ENCODE peak calls at places on chromosome 7, in nine cellular contexts. One of them, this sample, is unnamed.

GRCh38 chr7:21984042-21984441 is 38.3 kb upstream of the CDCA7L start:
- DNase-seq in IMR-90: no peak
- DNase-seq in brain microvascular endothelial cell: no peak
- DNase-seq in AG04449: no peak
- DNase-seq in psoas muscle: no peak
- DNase-seq in HFF-Myc: no peak
- DNase-seq in hepatocyte: no peak
- DNase-seq in gastrocnemius medialis: no peak
- DNase-seq in heart right ventricle: no peak
- DNase-seq in this sample: no peak

GRCh38 chr7:137001041-137001440 is 132.6 kb downstream of the CHRM2 start:
- DNase-seq in psoas muscle: no peak
- DNase-seq in hepatocyte: no peak
- DNase-seq in brain microvascular endothelial cell: peak; percentile 49
- DNase-seq in HFF-Myc: no peak
- DNase-seq in gastrocnemius medialis: no peak
- DNase-seq in IMR-90: peak; percentile 55
- DNase-seq in heart right ventricle: no peak
- DNase-seq in AG04449: no peak
- DNase-seq in this sample: no peak

GRCh38 chr7:14377646-14378266 is 388.3 kb upstream of the ETV1 start:
- DNase-seq in brain microvascular endothelial cell: peak; percentile 63
- DNase-seq in IMR-90: peak; percentile 63
- DNase-seq in AG04449: no peak
- DNase-seq in heart right ventricle: no peak
- DNase-seq in gastrocnemius medialis: no peak
- DNase-seq in psoas muscle: no peak
- DNase-seq in HFF-Myc: no peak
- DNase-seq in hepatocyte: no peak
- DNase-seq in this sample: peak; percentile 78

GRCh38 chr7:100801833-100802568 is 25.3 kb downstream of the EPHB4 start:
- DNase-seq in psoas muscle: no peak
- DNase-seq in heart right ventricle: no peak
- DNase-seq in AG04449: peak; percentile 28
- DNase-seq in hepatocyte: peak; percentile 88
- DNase-seq in brain microvascular endothelial cell: peak; percentile 26
- DNase-seq in HFF-Myc: peak; percentile 93
- DNase-seq in gastrocnemius medialis: no peak
- DNase-seq in IMR-90: peak; percentile 87
- DNase-seq in this sample: peak; percentile 73

GRCh38 chr7:144761493-144761892 is 74.4 kb downstream of the TPK1 start:
- DNase-seq in hepatocyte: no peak
- DNase-seq in IMR-90: no peak
- DNase-seq in heart right ventricle: no peak
- DNase-seq in brain microvascular endothelial cell: no peak
- DNase-seq in gastrocnemius medialis: no peak
- DNase-seq in HFF-Myc: no peak
- DNase-seq in psoas muscle: no peak
- DNase-seq in AG04449: no peak
- DNase-seq in this sample: no peak

GRCh38 chr7:22320416-22320815 is 36.5 kb downstream of the RAPGEF5 start:
- DNase-seq in hepatocyte: no peak
- DNase-seq in brain microvascular endothelial cell: no peak
- DNase-seq in AG04449: peak; percentile 26
- DNase-seq in psoas muscle: no peak
- DNase-seq in HFF-Myc: no peak
- DNase-seq in gastrocnemius medialis: no peak
- DNase-seq in IMR-90: no peak
- DNase-seq in heart right ventricle: no peak
- DNase-seq in this sample: no peak

GRCh38 chr7:133197972-133198544 is 54.8 kb upstream of the EXOC4 start:
- DNase-seq in brain microvascular endothelial cell: no peak
- DNase-seq in gastrocnemius medialis: no peak
- DNase-seq in hepatocyte: no peak
- DNase-seq in AG04449: no peak
- DNase-seq in IMR-90: no peak
- DNase-seq in heart right ventricle: no peak
- DNase-seq in psoas muscle: no peak
- DNase-seq in HFF-Myc: no peak
- DNase-seq in this sample: no peak

GRCh38 chr7:3897430-3898385 is 596.7 kb downstream of the SDK1 start:
- DNase-seq in HFF-Myc: no peak
- DNase-seq in IMR-90: peak; percentile 62
- DNase-seq in heart right ventricle: no peak
- DNase-seq in hepatocyte: peak; percentile 69
- DNase-seq in brain microvascular endothelial cell: peak; percentile 54
- DNase-seq in AG04449: no peak
- DNase-seq in gastrocnemius medialis: peak; percentile 73
- DNase-seq in psoas muscle: no peak
- DNase-seq in this sample: peak; percentile 56

GRCh38 chr7:105118612-105119600 is 104.9 kb downstream of the KMT2E start:
- DNase-seq in hepatocyte: no peak
- DNase-seq in psoas muscle: no peak
- DNase-seq in brain microvascular endothelial cell: no peak
- DNase-seq in gastrocnemius medialis: no peak
- DNase-seq in IMR-90: no peak
- DNase-seq in AG04449: no peak
- DNase-seq in heart right ventricle: no peak
- DNase-seq in HFF-Myc: no peak
- DNase-seq in this sample: no peak

GRCh38 chr7:142459557-142459963 is 201.7 kb upstream of the PRSS58 start:
- DNase-seq in hepatocyte: peak; percentile 65
- DNase-seq in HFF-Myc: peak; percentile 72
- DNase-seq in AG04449: no peak
- DNase-seq in psoas muscle: no peak
- DNase-seq in IMR-90: peak; percentile 90
- DNase-seq in gastrocnemius medialis: no peak
- DNase-seq in brain microvascular endothelial cell: peak; percentile 68
- DNase-seq in heart right ventricle: no peak
- DNase-seq in this sample: peak; percentile 91

GRCh38 chr7:104065491-104065890 is 76.0 kb upstream of the RELN start:
- DNase-seq in HFF-Myc: no peak
- DNase-seq in brain microvascular endothelial cell: no peak
- DNase-seq in heart right ventricle: no peak
- DNase-seq in IMR-90: no peak
- DNase-seq in hepatocyte: no peak
- DNase-seq in psoas muscle: no peak
- DNase-seq in gastrocnemius medialis: no peak
- DNase-seq in AG04449: no peak
- DNase-seq in this sample: no peak

GRCh38 chr7:16923019-16923418 is 41.2 kb upstream of the AGR3 start:
- DNase-seq in brain microvascular endothelial cell: no peak
- DNase-seq in AG04449: no peak
- DNase-seq in hepatocyte: no peak
- DNase-seq in HFF-Myc: no peak
- DNase-seq in psoas muscle: no peak
- DNase-seq in heart right ventricle: no peak
- DNase-seq in IMR-90: no peak
- DNase-seq in gastrocnemius medialis: no peak
- DNase-seq in this sample: no peak

GRCh38 chr7:6398943-6399342 is 48.8 kb downstream of the DAGLB start:
- DNase-seq in HFF-Myc: no peak
- DNase-seq in brain microvascular endothelial cell: no peak
- DNase-seq in heart right ventricle: no peak
- DNase-seq in hepatocyte: no peak
- DNase-seq in psoas muscle: no peak
- DNase-seq in gastrocnemius medialis: no peak
- DNase-seq in IMR-90: no peak
- DNase-seq in AG04449: no peak
- DNase-seq in this sample: no peak

GRCh38 chr7:92872701-92873100 is 36.3 kb upstream of the CDK6 start:
- DNase-seq in HFF-Myc: peak; percentile 5
- DNase-seq in IMR-90: peak; percentile 13
- DNase-seq in gastrocnemius medialis: no peak
- DNase-seq in AG04449: no peak
- DNase-seq in hepatocyte: no peak
- DNase-seq in heart right ventricle: no peak
- DNase-seq in psoas muscle: no peak
- DNase-seq in brain microvascular endothelial cell: no peak
- DNase-seq in this sample: peak; percentile 45

GRCh38 chr7:43756368-43757072 is 2.0 kb upstream of the BLVRA start:
- DNase-seq in heart right ventricle: no peak
- DNase-seq in HFF-Myc: peak; percentile 56
- DNase-seq in IMR-90: peak; percentile 85
- DNase-seq in gastrocnemius medialis: no peak
- DNase-seq in brain microvascular endothelial cell: peak; percentile 60
- DNase-seq in psoas muscle: no peak
- DNase-seq in hepatocyte: no peak
- DNase-seq in AG04449: peak; percentile 44
- DNase-seq in this sample: peak; percentile 80

GRCh38 chr7:45890902-45891461 is 2.7 kb downstream of the IGFBP1 start:
- DNase-seq in HFF-Myc: peak; percentile 19
- DNase-seq in heart right ventricle: no peak
- DNase-seq in brain microvascular endothelial cell: no peak
- DNase-seq in IMR-90: peak; percentile 53
- DNase-seq in gastrocnemius medialis: no peak
- DNase-seq in psoas muscle: no peak
- DNase-seq in AG04449: no peak
- DNase-seq in hepatocyte: peak; percentile 57
- DNase-seq in this sample: peak; percentile 57

GRCh38 chr7:138781004-138781403 is 16.8 kb upstream of the TMEM213 start:
- DNase-seq in gastrocnemius medialis: no peak
- DNase-seq in HFF-Myc: no peak
- DNase-seq in heart right ventricle: no peak
- DNase-seq in hepatocyte: no peak
- DNase-seq in AG04449: no peak
- DNase-seq in IMR-90: no peak
- DNase-seq in brain microvascular endothelial cell: no peak
- DNase-seq in psoas muscle: no peak
- DNase-seq in this sample: no peak

GRCh38 chr7:138784692-138785091 is 13.1 kb upstream of the TMEM213 start:
- DNase-seq in AG04449: no peak
- DNase-seq in hepatocyte: no peak
- DNase-seq in HFF-Myc: no peak
- DNase-seq in heart right ventricle: no peak
- DNase-seq in psoas muscle: no peak
- DNase-seq in brain microvascular endothelial cell: no peak
- DNase-seq in IMR-90: no peak
- DNase-seq in gastrocnemius medialis: no peak
- DNase-seq in this sample: no peak

GRCh38 chr7:138785587-138786437 is 12.0 kb upstream of the TMEM213 start:
- DNase-seq in AG04449: no peak
- DNase-seq in heart right ventricle: no peak
- DNase-seq in IMR-90: peak; percentile 11
- DNase-seq in psoas muscle: no peak
- DNase-seq in hepatocyte: no peak
- DNase-seq in gastrocnemius medialis: no peak
- DNase-seq in brain microvascular endothelial cell: peak; percentile 17
- DNase-seq in HFF-Myc: no peak
- DNase-seq in this sample: no peak
- TF ChIP-seq CTCF in AG04449: no peak
- TF ChIP-seq CTCF in heart right ventricle: no peak
- TF ChIP-seq CTCF in IMR-90: no peak
- TF ChIP-seq CTCF in psoas muscle: no peak
- TF ChIP-seq CTCF in hepatocyte: no peak
- TF ChIP-seq CTCF in gastrocnemius medialis: no peak
- TF ChIP-seq CTCF in brain microvascular endothelial cell: peak; percentile 8
- TF ChIP-seq CTCF in HFF-Myc: no peak
- TF ChIP-seq CTCF in this sample: no peak

GRCh38 chr7:120724448-120724847 is 133.5 kb downstream of the TSPAN12 start:
- DNase-seq in psoas muscle: no peak
- DNase-seq in brain microvascular endothelial cell: no peak
- DNase-seq in gastrocnemius medialis: no peak
- DNase-seq in IMR-90: no peak
- DNase-seq in hepatocyte: no peak
- DNase-seq in heart right ventricle: no peak
- DNase-seq in AG04449: no peak
- DNase-seq in HFF-Myc: no peak
- DNase-seq in this sample: no peak
- H3K4me3 ChIP-seq in psoas muscle: no peak overlapping the region
- H3K4me3 ChIP-seq in brain microvascular endothelial cell: no peak overlapping the region
- H3K4me3 ChIP-seq in gastrocnemius medialis: no peak overlapping the region
- H3K4me3 ChIP-seq in IMR-90: no peak overlapping the region
- H3K4me3 ChIP-seq in hepatocyte: no peak overlapping the region
- H3K4me3 ChIP-seq in heart right ventricle: no peak overlapping the region
- H3K4me3 ChIP-seq in AG04449: no peak overlapping the region
- H3K4me3 ChIP-seq in HFF-Myc: no peak overlapping the region
- H3K4me3 ChIP-seq in this sample: no peak overlapping the region

DNA sequence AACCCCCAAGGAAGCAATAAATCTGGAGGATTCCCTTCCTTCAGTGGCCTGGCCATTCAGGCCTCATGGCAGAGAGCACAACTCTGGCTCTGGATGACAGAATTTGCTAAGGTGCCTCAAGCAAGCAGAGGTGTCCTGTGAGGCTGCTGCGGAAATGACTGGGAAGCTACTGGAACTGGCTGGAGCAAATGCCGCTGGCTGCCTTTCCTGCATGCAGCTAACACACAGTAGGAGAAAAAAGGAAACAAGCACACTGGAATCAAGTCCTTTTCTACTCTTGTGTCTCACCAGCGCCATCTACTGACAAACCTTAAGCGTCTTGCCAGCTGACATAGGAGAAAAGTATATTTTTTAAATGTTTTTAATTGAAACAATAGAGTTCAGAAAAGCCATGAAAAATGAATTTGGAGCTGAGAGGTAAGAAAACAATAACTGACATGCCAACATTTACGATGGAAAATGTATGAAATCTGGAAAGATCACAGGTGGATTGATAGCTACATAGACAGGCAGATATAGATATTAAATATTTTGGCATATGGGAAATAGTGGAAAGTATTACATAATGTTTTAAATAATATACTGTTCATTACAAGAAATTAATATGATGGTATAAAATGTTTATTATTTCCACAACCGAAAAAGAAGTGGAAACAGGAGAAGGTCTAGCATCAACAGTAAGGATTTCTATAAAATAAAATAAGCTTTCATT is 951.6 kb downstream of the ANKRD7 start:
- DNase-seq in heart right ventricle: peak; percentile 14
- DNase-seq in brain microvascular endothelial cell: peak; percentile 65
- DNase-seq in psoas muscle: no peak
- DNase-seq in HFF-Myc: no peak
- DNase-seq in AG04449: no peak
- DNase-seq in hepatocyte: peak; percentile 90
- DNase-seq in IMR-90: peak; percentile 42
- DNase-seq in gastrocnemius medialis: no peak
- DNase-seq in this sample: peak; percentile 74
- TF ChIP-seq CTCF in heart right ventricle: peak; percentile 63
- TF ChIP-seq CTCF in brain microvascular endothelial cell: peak; percentile 84
- TF ChIP-seq CTCF in psoas muscle: peak; percentile 60
- TF ChIP-seq CTCF in HFF-Myc: peak; percentile 48
- TF ChIP-seq CTCF in AG04449: no peak
- TF ChIP-seq CTCF in hepatocyte: peak; percentile 98
- TF ChIP-seq CTCF in IMR-90: peak; percentile 52
- TF ChIP-seq CTCF in gastrocnemius medialis: peak; percentile 53
- TF ChIP-seq CTCF in this sample: peak; percentile 75

DNA sequence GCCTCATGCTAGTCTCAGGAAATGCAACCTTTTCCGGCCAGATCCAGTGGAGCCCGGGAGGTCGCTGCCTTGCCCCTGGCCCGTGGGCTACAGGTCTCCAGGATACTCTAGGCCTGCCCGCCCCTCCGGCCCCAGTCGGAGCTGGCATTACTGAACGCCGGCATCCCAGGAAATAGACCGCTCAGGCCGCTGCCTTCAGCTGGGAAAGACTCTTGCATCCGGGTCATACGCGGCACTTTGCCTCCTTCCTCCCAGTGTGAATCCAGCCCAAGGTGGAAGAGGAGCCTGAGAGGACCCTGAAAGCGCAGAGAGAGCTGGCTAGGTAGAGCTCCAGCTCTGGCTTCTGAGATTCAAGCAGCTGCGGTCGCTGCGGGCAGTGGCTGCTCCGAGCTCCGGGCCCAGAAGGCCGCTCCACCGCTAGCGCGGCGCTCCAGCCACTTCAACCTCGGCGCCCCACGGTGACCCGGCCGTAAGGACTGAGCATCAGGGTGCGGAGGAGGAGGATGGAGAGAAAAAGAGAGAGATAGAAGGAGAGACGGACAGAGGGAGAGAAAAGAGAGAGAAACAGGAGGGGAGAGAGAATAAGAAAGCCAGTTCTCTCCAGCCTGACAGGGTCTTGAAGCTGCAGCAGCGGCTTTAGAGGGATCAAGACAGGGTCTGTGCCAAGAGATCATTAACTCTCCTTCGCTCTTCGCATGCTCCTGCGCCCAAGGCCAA is 1.7 kb upstream of the HOXA10 start:
- DNase-seq in brain microvascular endothelial cell: no peak
- DNase-seq in AG04449: no peak
- DNase-seq in IMR-90: no peak
- DNase-seq in gastrocnemius medialis: peak; percentile 27
- DNase-seq in hepatocyte: no peak
- DNase-seq in psoas muscle: no peak
- DNase-seq in HFF-Myc: no peak
- DNase-seq in heart right ventricle: no peak
- DNase-seq in this sample: no peak
- H3K4me3 ChIP-seq in brain microvascular endothelial cell: no peak overlapping the region
- H3K4me3 ChIP-seq in AG04449: peak overlapping the region; percentile 75
- H3K4me3 ChIP-seq in IMR-90: no peak overlapping the region
- H3K4me3 ChIP-seq in gastrocnemius medialis: peak overlapping the region; percentile 56
- H3K4me3 ChIP-seq in hepatocyte: peak overlapping the region; percentile 20
- H3K4me3 ChIP-seq in psoas muscle: peak overlapping the region; percentile 79
- H3K4me3 ChIP-seq in HFF-Myc: peak overlapping the region; percentile 83
- H3K4me3 ChIP-seq in heart right ventricle: no peak overlapping the region
- H3K4me3 ChIP-seq in this sample: no peak overlapping the region

This sample was measured in fibroblast of mammary gland.